ENCODE peak calls at places on chromosomes 6 and 20, in eight cellular contexts. B is activated T-cell treated with anti-CD3 and anti-CD28 coated beads for 24 hours; S is myocyte; O is brain microvascular endothelial cell; Q is B cell; A is astrocyte of the cerebellum; T is stimulated activated CD4-positive, alpha-beta T cell treated with anti-CD3 and anti-CD28 coated beads, TNF-alpha, amount 100 ng/mL, for 24 hours; K is neural crest cell. V is an unnamed sample.
A peak's percentile ranks its signal among the peaks of the same experiment; 100 is the strongest.

GRCh38 chr20:51703446-51704287 is 64.5 kb downstream of the ATP9A start:
- DNase-seq in B (no peak), S (no peak), O (no peak), Q (no peak), A (no peak), T (no peak), K (no peak), V (no peak)

GRCh38 chr6:106063448-106063850 is 22.7 kb upstream of the PRDM1 start:
- DNase-seq in B (no peak), S (no peak), O (no peak), Q (no peak), A (no peak), T (no peak), K (no peak), V (no peak)

GRCh38 chr20:50242863-50243609 is 52.4 kb downstream of the CEBPB start:
- DNase-seq in B (no peak), S (no peak), O (no peak), Q (no peak), A (no peak), T (no peak), K (peak; percentile 24), V (no peak)

GRCh38 chr20:40960521-40960956 is 68.1 kb upstream of the TOP1 start:
- DNase-seq in B (no peak), S (no peak), O (no peak), Q (no peak), A (no peak), T (no peak), K (no peak), V (no peak)

GRCh38 chr6:18503588-18504231 is 116.6 kb downstream of the RNF144B start:
- DNase-seq in B (peak; percentile 17), S (peak; percentile 83), O (peak; percentile 75), Q (peak; percentile 71), A (peak; percentile 80), T (peak; percentile 6), K (peak; percentile 41), V (peak; percentile 64)

GRCh38 chr20:9458075-9458818 is 56.1 kb upstream of the LAMP5 start:
- DNase-seq in B (no peak), S (peak; percentile 48), O (peak; percentile 31), Q (no peak), A (no peak), T (no peak), K (no peak), V (no peak)

GRCh38 chr6:90035047-90035678 is 140.9 kb downstream of the GJA10 start:
- DNase-seq in B (no peak), S (peak; percentile 6), O (no peak), Q (no peak), A (no peak), T (no peak), K (no peak), V (no peak)

GRCh38 chr6:136553166-136553787 is 3.1 kb upstream of the MAP7 start:
- DNase-seq in B (no peak), S (no peak), O (no peak), Q (no peak), A (no peak), T (no peak), K (no peak), V (no peak)

GRCh38 chr6:138546733-138547185 is 47.5 kb upstream of the NHSL1 start:
- DNase-seq in B (no peak), S (no peak), O (peak; percentile 56), Q (no peak), A (peak; percentile 62), T (no peak), K (no peak), V (peak; percentile 23)

GRCh38 chr20:59328071-59328470 is 27.7 kb downstream of the EDN3 start:
- DNase-seq in B (no peak), S (no peak), O (no peak), Q (no peak), A (no peak), T (no peak), K (no peak), V (no peak)

GRCh38 chr6:70520575-70520974 is 46.2 kb upstream of the SDHAF4 start:
- DNase-seq in B (no peak), S (peak; percentile 5), O (no peak), Q (no peak), A (no peak), T (peak; percentile 1), K (no peak), V (no peak)

GRCh38 chr6:113067612-113068262 is 720.6 kb downstream of the RFPL4B start:
- DNase-seq in B (no peak), S (peak; percentile 40), O (no peak), Q (no peak), A (peak; percentile 32), T (no peak), K (no peak), V (no peak)

GRCh38 chr6:108589244-108589730 is 28.6 kb downstream of the FOXO3 start:
- DNase-seq in B (no peak), S (peak; percentile 64), O (peak; percentile 68), Q (no peak), A (no peak), T (no peak), K (peak; percentile 31), V (peak; percentile 26)

GRCh38 chr6:22145823-22146379 is 150.9 kb downstream of the PRL start:
- DNase-seq in B (no peak), S (peak; percentile 93), O (peak; percentile 53), Q (no peak), A (peak; percentile 37), T (no peak), K (no peak), V (no peak)

GRCh38 chr20:56360899-56361199 is 2.1 kb downstream of the FAM210B start:
- DNase-seq in B (no peak), S (no peak), O (no peak), Q (no peak), A (no peak), T (no peak), K (no peak), V (no peak)

GRCh38 chr20:56688106-56688505 is 59.0 kb downstream of the TFAP2C start:
- DNase-seq in B (no peak), S (no peak), O (no peak), Q (no peak), A (no peak), T (no peak), K (no peak), V (no peak)

GRCh38 chr6:8113260-8113659 is 10.9 kb upstream of the EEF1E1 start:
- DNase-seq in B (no peak), S (no peak), O (no peak), Q (no peak), A (no peak), T (no peak), K (no peak), V (no peak)

GRCh38 chr20:1577906-1578305 is 20.4 kb upstream of the SIRPD start:
- DNase-seq in B (no peak), S (no peak), O (no peak), Q (no peak), A (no peak), T (no peak), K (no peak), V (no peak)

GRCh38 chr6:83868639-83869038 is 9.2 kb downstream of the CYB5R4 start:
- DNase-seq in B (no peak), S (peak; percentile 45), O (peak; percentile 66), Q (no peak), A (no peak), T (no peak), K (no peak), V (peak; percentile 19)

GRCh38 chr6:38554700-38555413 is 84.9 kb downstream of the BTBD9 start:
- DNase-seq in B (no peak), S (peak; percentile 69), O (peak; percentile 39), Q (no peak), A (peak; percentile 16), T (no peak), K (no peak), V (no peak)

GRCh38 chr20:38870733-38871559 is 55.3 kb upstream of the FAM83D start:
- DNase-seq in B (no peak), S (peak; percentile 22), O (no peak), Q (no peak), A (no peak), T (no peak), K (no peak), V (no peak)

GRCh38 chr6:167996424-167997199 is 859 bp upstream of the KIF25 start:
- DNase-seq in B (no peak), S (no peak), O (no peak), Q (no peak), A (no peak), T (no peak), K (peak; percentile 25), V (no peak)

GRCh38 chr6:43274916-43275597 is 23.0 kb upstream of the SLC22A7 start:
- DNase-seq in B (no peak), S (no peak), O (no peak), Q (no peak), A (no peak), T (no peak), K (no peak), V (no peak)

GRCh38 chr6:157407637-157408036 is 26.6 kb downstream of the ZDHHC14 start:
- DNase-seq in B (no peak), S (no peak), O (no peak), Q (no peak), A (no peak), T (no peak), K (no peak), V (no peak)

GRCh38 chr6:139468178-139468577 is 93.7 kb upstream of the CITED2 start:
- DNase-seq in B (no peak), S (no peak), O (no peak), Q (no peak), A (no peak), T (no peak), K (no peak), V (no peak)

GRCh38 chr6:159062564-159062945 is 17.8 kb upstream of the TAGAP start:
- DNase-seq in B (no peak), S (no peak), O (no peak), Q (peak; percentile 77), A (no peak), T (no peak), K (no peak), V (no peak)

GRCh38 chr6:40882321-40882720 is 156.7 kb downstream of the UNC5CL start:
- DNase-seq in B (no peak), S (no peak), O (no peak), Q (no peak), A (no peak), T (no peak), K (no peak), V (no peak)

GRCh38 chr6:26379236-26380139 is 3.4 kb upstream of the BTN2A2 start:
- DNase-seq in B (no peak), S (no peak), O (no peak), Q (no peak), A (no peak), T (no peak), K (no peak), V (no peak)

GRCh38 chr20:21208999-21209398 is 83.1 kb downstream of the KIZ start:
- DNase-seq in B (no peak), S (no peak), O (no peak), Q (no peak), A (no peak), T (no peak), K (no peak), V (no peak)

V was measured in NCI-H460.